ENCODE peak calls at places on chromosomes 5 and 9, in eight cellular contexts. One of them, this sample, is unnamed.

GRCh38 chr9:35938474-35939145 is 19.3 kb downstream of the OR2S2 start:
- DNase-seq in erythroblast: no peak
- DNase-seq in GM13976: no peak
- DNase-seq in GM23248: no peak
- DNase-seq in activated naive CD4-positive, alpha-beta T cell treated with anti-CD3 and anti-CD28 coated beads for 36 hours: no peak
- DNase-seq in stimulated activated naive CD8-positive, alpha-beta T cell treated with anti-CD3 and anti-CD28 coated beads, Interleukin-15, Interleukin-2, amounts not matched to agents 100 U/mL and 50 U/mL, for 24 hours: no peak
- DNase-seq in NCI-H2029: no peak
- DNase-seq in adipocyte: no peak
- DNase-seq in this sample: no peak

GRCh38 chr9:91035825-91036208 is 234.2 kb downstream of the SYK start:
- DNase-seq in erythroblast: no peak
- DNase-seq in GM13976: no peak
- DNase-seq in GM23248: no peak
- DNase-seq in activated naive CD4-positive, alpha-beta T cell treated with anti-CD3 and anti-CD28 coated beads for 36 hours: no peak
- DNase-seq in stimulated activated naive CD8-positive, alpha-beta T cell treated with anti-CD3 and anti-CD28 coated beads, Interleukin-15, Interleukin-2, amounts not matched to agents 100 U/mL and 50 U/mL, for 24 hours: no peak
- DNase-seq in NCI-H2029: no peak
- DNase-seq in adipocyte: no peak
- DNase-seq in this sample: no peak

GRCh38 chr5:167869125-167869524 is 422.3 kb upstream of the WWC1 start:
- DNase-seq in erythroblast: no peak
- DNase-seq in GM13976: no peak
- DNase-seq in GM23248: no peak
- DNase-seq in activated naive CD4-positive, alpha-beta T cell treated with anti-CD3 and anti-CD28 coated beads for 36 hours: no peak
- DNase-seq in stimulated activated naive CD8-positive, alpha-beta T cell treated with anti-CD3 and anti-CD28 coated beads, Interleukin-15, Interleukin-2, amounts not matched to agents 100 U/mL and 50 U/mL, for 24 hours: no peak
- DNase-seq in NCI-H2029: no peak
- DNase-seq in adipocyte: no peak
- DNase-seq in this sample: no peak

GRCh38 chr5:55758714-55759113 is 20.9 kb downstream of the DDX4 start:
- DNase-seq in erythroblast: no peak
- DNase-seq in GM13976: no peak
- DNase-seq in GM23248: no peak
- DNase-seq in activated naive CD4-positive, alpha-beta T cell treated with anti-CD3 and anti-CD28 coated beads for 36 hours: no peak
- DNase-seq in stimulated activated naive CD8-positive, alpha-beta T cell treated with anti-CD3 and anti-CD28 coated beads, Interleukin-15, Interleukin-2, amounts not matched to agents 100 U/mL and 50 U/mL, for 24 hours: no peak
- DNase-seq in NCI-H2029: no peak
- DNase-seq in adipocyte: no peak
- DNase-seq in this sample: no peak

GRCh38 chr5:139243425-139243965 is 45.3 kb upstream of the SIL1 start:
- DNase-seq in erythroblast: no peak
- DNase-seq in GM13976: no peak
- DNase-seq in GM23248: no peak
- DNase-seq in activated naive CD4-positive, alpha-beta T cell treated with anti-CD3 and anti-CD28 coated beads for 36 hours: no peak
- DNase-seq in stimulated activated naive CD8-positive, alpha-beta T cell treated with anti-CD3 and anti-CD28 coated beads, Interleukin-15, Interleukin-2, amounts not matched to agents 100 U/mL and 50 U/mL, for 24 hours: no peak
- DNase-seq in NCI-H2029: no peak
- DNase-seq in adipocyte: no peak
- DNase-seq in this sample: no peak

GRCh38 chr5:59793000-59793399 is 100.5 kb downstream of the PDE4D start:
- DNase-seq in erythroblast: no peak
- DNase-seq in GM13976: no peak
- DNase-seq in GM23248: peak
- DNase-seq in activated naive CD4-positive, alpha-beta T cell treated with anti-CD3 and anti-CD28 coated beads for 36 hours: no peak
- DNase-seq in stimulated activated naive CD8-positive, alpha-beta T cell treated with anti-CD3 and anti-CD28 coated beads, Interleukin-15, Interleukin-2, amounts not matched to agents 100 U/mL and 50 U/mL, for 24 hours: no peak
- DNase-seq in NCI-H2029: no peak
- DNase-seq in adipocyte: peak
- DNase-seq in this sample: no peak

GRCh38 chr9:22112870-22113846 is 104.1 kb upstream of the CDKN2B start:
- DNase-seq in erythroblast: no peak
- DNase-seq in GM13976: no peak
- DNase-seq in GM23248: no peak
- DNase-seq in activated naive CD4-positive, alpha-beta T cell treated with anti-CD3 and anti-CD28 coated beads for 36 hours: no peak
- DNase-seq in stimulated activated naive CD8-positive, alpha-beta T cell treated with anti-CD3 and anti-CD28 coated beads, Interleukin-15, Interleukin-2, amounts not matched to agents 100 U/mL and 50 U/mL, for 24 hours: no peak
- DNase-seq in NCI-H2029: no peak
- DNase-seq in adipocyte: no peak
- DNase-seq in this sample: no peak

GRCh38 chr9:117344892-117345660 is 69.8 kb downstream of the ASTN2 start:
- DNase-seq in erythroblast: no peak
- DNase-seq in GM13976: no peak
- DNase-seq in GM23248: no peak
- DNase-seq in activated naive CD4-positive, alpha-beta T cell treated with anti-CD3 and anti-CD28 coated beads for 36 hours: no peak
- DNase-seq in stimulated activated naive CD8-positive, alpha-beta T cell treated with anti-CD3 and anti-CD28 coated beads, Interleukin-15, Interleukin-2, amounts not matched to agents 100 U/mL and 50 U/mL, for 24 hours: no peak
- DNase-seq in NCI-H2029: no peak
- DNase-seq in adipocyte: no peak
- DNase-seq in this sample: peak

GRCh38 chr5:91146905-91147600 is 236.1 kb downstream of the ARRDC3 start:
- DNase-seq in erythroblast: no peak
- DNase-seq in GM13976: no peak
- DNase-seq in GM23248: no peak
- DNase-seq in activated naive CD4-positive, alpha-beta T cell treated with anti-CD3 and anti-CD28 coated beads for 36 hours: no peak
- DNase-seq in stimulated activated naive CD8-positive, alpha-beta T cell treated with anti-CD3 and anti-CD28 coated beads, Interleukin-15, Interleukin-2, amounts not matched to agents 100 U/mL and 50 U/mL, for 24 hours: no peak
- DNase-seq in NCI-H2029: no peak
- DNase-seq in adipocyte: peak
- DNase-seq in this sample: no peak

GRCh38 chr5:83731638-83732037 is 11.0 kb upstream of the HAPLN1 start:
- DNase-seq in erythroblast: no peak
- DNase-seq in GM13976: no peak
- DNase-seq in GM23248: no peak
- DNase-seq in activated naive CD4-positive, alpha-beta T cell treated with anti-CD3 and anti-CD28 coated beads for 36 hours: no peak
- DNase-seq in stimulated activated naive CD8-positive, alpha-beta T cell treated with anti-CD3 and anti-CD28 coated beads, Interleukin-15, Interleukin-2, amounts not matched to agents 100 U/mL and 50 U/mL, for 24 hours: no peak
- DNase-seq in NCI-H2029: no peak
- DNase-seq in adipocyte: no peak
- DNase-seq in this sample: no peak

GRCh38 chr9:136311433-136312375 is 7.8 kb upstream of the CCDC187 start:
- DNase-seq in erythroblast: no peak
- DNase-seq in GM13976: no peak
- DNase-seq in GM23248: no peak
- DNase-seq in activated naive CD4-positive, alpha-beta T cell treated with anti-CD3 and anti-CD28 coated beads for 36 hours: peak
- DNase-seq in stimulated activated naive CD8-positive, alpha-beta T cell treated with anti-CD3 and anti-CD28 coated beads, Interleukin-15, Interleukin-2, amounts not matched to agents 100 U/mL and 50 U/mL, for 24 hours: no peak
- DNase-seq in NCI-H2029: peak
- DNase-seq in adipocyte: no peak
- DNase-seq in this sample: no peak

GRCh38 chr5:112228672-112229071 is 190.4 kb downstream of the EPB41L4A start:
- DNase-seq in erythroblast: peak
- DNase-seq in GM13976: no peak
- DNase-seq in GM23248: peak
- DNase-seq in activated naive CD4-positive, alpha-beta T cell treated with anti-CD3 and anti-CD28 coated beads for 36 hours: no peak
- DNase-seq in stimulated activated naive CD8-positive, alpha-beta T cell treated with anti-CD3 and anti-CD28 coated beads, Interleukin-15, Interleukin-2, amounts not matched to agents 100 U/mL and 50 U/mL, for 24 hours: no peak
- DNase-seq in NCI-H2029: peak
- DNase-seq in adipocyte: peak
- DNase-seq in this sample: peak

GRCh38 chr5:143398451-143399237 is 4.8 kb downstream of the NR3C1 start:
- DNase-seq in erythroblast: no peak
- DNase-seq in GM13976: no peak
- DNase-seq in GM23248: peak
- DNase-seq in activated naive CD4-positive, alpha-beta T cell treated with anti-CD3 and anti-CD28 coated beads for 36 hours: no peak
- DNase-seq in stimulated activated naive CD8-positive, alpha-beta T cell treated with anti-CD3 and anti-CD28 coated beads, Interleukin-15, Interleukin-2, amounts not matched to agents 100 U/mL and 50 U/mL, for 24 hours: no peak
- DNase-seq in NCI-H2029: no peak
- DNase-seq in adipocyte: peak
- DNase-seq in this sample: no peak

GRCh38 chr9:92650839-92651621 is 18.9 kb downstream of the IPPK start:
- DNase-seq in erythroblast: no peak
- DNase-seq in GM13976: no peak
- DNase-seq in GM23248: peak
- DNase-seq in activated naive CD4-positive, alpha-beta T cell treated with anti-CD3 and anti-CD28 coated beads for 36 hours: no peak
- DNase-seq in stimulated activated naive CD8-positive, alpha-beta T cell treated with anti-CD3 and anti-CD28 coated beads, Interleukin-15, Interleukin-2, amounts not matched to agents 100 U/mL and 50 U/mL, for 24 hours: no peak
- DNase-seq in NCI-H2029: no peak
- DNase-seq in adipocyte: peak
- DNase-seq in this sample: no peak

GRCh38 chr9:21657966-21658667 is 144.3 kb upstream of the MTAP start:
- DNase-seq in erythroblast: no peak
- DNase-seq in GM13976: no peak
- DNase-seq in GM23248: peak
- DNase-seq in activated naive CD4-positive, alpha-beta T cell treated with anti-CD3 and anti-CD28 coated beads for 36 hours: no peak
- DNase-seq in stimulated activated naive CD8-positive, alpha-beta T cell treated with anti-CD3 and anti-CD28 coated beads, Interleukin-15, Interleukin-2, amounts not matched to agents 100 U/mL and 50 U/mL, for 24 hours: no peak
- DNase-seq in NCI-H2029: no peak
- DNase-seq in adipocyte: no peak
- DNase-seq in this sample: no peak

GRCh38 chr5:59799668-59800374 is 93.7 kb downstream of the PDE4D start:
- DNase-seq in erythroblast: peak
- DNase-seq in GM13976: peak
- DNase-seq in GM23248: peak
- DNase-seq in activated naive CD4-positive, alpha-beta T cell treated with anti-CD3 and anti-CD28 coated beads for 36 hours: peak
- DNase-seq in stimulated activated naive CD8-positive, alpha-beta T cell treated with anti-CD3 and anti-CD28 coated beads, Interleukin-15, Interleukin-2, amounts not matched to agents 100 U/mL and 50 U/mL, for 24 hours: no peak
- DNase-seq in NCI-H2029: peak
- DNase-seq in adipocyte: peak
- DNase-seq in this sample: peak

GRCh38 chr9:120358877-120359276 is 221.1 kb downstream of the CDK5RAP2 start:
- DNase-seq in erythroblast: no peak
- DNase-seq in GM13976: no peak
- DNase-seq in GM23248: no peak
- DNase-seq in activated naive CD4-positive, alpha-beta T cell treated with anti-CD3 and anti-CD28 coated beads for 36 hours: no peak
- DNase-seq in stimulated activated naive CD8-positive, alpha-beta T cell treated with anti-CD3 and anti-CD28 coated beads, Interleukin-15, Interleukin-2, amounts not matched to agents 100 U/mL and 50 U/mL, for 24 hours: no peak
- DNase-seq in NCI-H2029: no peak
- DNase-seq in adipocyte: no peak
- DNase-seq in this sample: no peak

GRCh38 chr9:68793605-68794343 is 88.7 kb downstream of the PIP5K1B start:
- DNase-seq in erythroblast: no peak
- DNase-seq in GM13976: peak
- DNase-seq in GM23248: no peak
- DNase-seq in activated naive CD4-positive, alpha-beta T cell treated with anti-CD3 and anti-CD28 coated beads for 36 hours: no peak
- DNase-seq in stimulated activated naive CD8-positive, alpha-beta T cell treated with anti-CD3 and anti-CD28 coated beads, Interleukin-15, Interleukin-2, amounts not matched to agents 100 U/mL and 50 U/mL, for 24 hours: no peak
- DNase-seq in NCI-H2029: no peak
- DNase-seq in adipocyte: no peak
- DNase-seq in this sample: no peak

GRCh38 chr5:38465045-38465444 is 91.4 kb downstream of the LIFR start:
- DNase-seq in erythroblast: no peak
- DNase-seq in GM13976: no peak
- DNase-seq in GM23248: peak
- DNase-seq in activated naive CD4-positive, alpha-beta T cell treated with anti-CD3 and anti-CD28 coated beads for 36 hours: no peak
- DNase-seq in stimulated activated naive CD8-positive, alpha-beta T cell treated with anti-CD3 and anti-CD28 coated beads, Interleukin-15, Interleukin-2, amounts not matched to agents 100 U/mL and 50 U/mL, for 24 hours: no peak
- DNase-seq in NCI-H2029: no peak
- DNase-seq in adipocyte: peak
- DNase-seq in this sample: no peak

GRCh38 chr9:135035781-135036760 is 51.4 kb upstream of the OLFM1 start:
- DNase-seq in erythroblast: no peak
- DNase-seq in GM13976: no peak
- DNase-seq in GM23248: no peak
- DNase-seq in activated naive CD4-positive, alpha-beta T cell treated with anti-CD3 and anti-CD28 coated beads for 36 hours: no peak
- DNase-seq in stimulated activated naive CD8-positive, alpha-beta T cell treated with anti-CD3 and anti-CD28 coated beads, Interleukin-15, Interleukin-2, amounts not matched to agents 100 U/mL and 50 U/mL, for 24 hours: no peak
- DNase-seq in NCI-H2029: no peak
- DNase-seq in adipocyte: no peak
- DNase-seq in this sample: no peak

GRCh38 chr5:172319708-172320441 is 36.3 kb upstream of the UBTD2 start:
- DNase-seq in erythroblast: no peak
- DNase-seq in GM13976: peak
- DNase-seq in GM23248: peak
- DNase-seq in activated naive CD4-positive, alpha-beta T cell treated with anti-CD3 and anti-CD28 coated beads for 36 hours: no peak
- DNase-seq in stimulated activated naive CD8-positive, alpha-beta T cell treated with anti-CD3 and anti-CD28 coated beads, Interleukin-15, Interleukin-2, amounts not matched to agents 100 U/mL and 50 U/mL, for 24 hours: no peak
- DNase-seq in NCI-H2029: no peak
- DNase-seq in adipocyte: no peak
- DNase-seq in this sample: no peak

GRCh38 chr5:150274811-150275210 is 14.8 kb downstream of the CAMK2A start:
- DNase-seq in erythroblast: no peak
- DNase-seq in GM13976: no peak
- DNase-seq in GM23248: no peak
- DNase-seq in activated naive CD4-positive, alpha-beta T cell treated with anti-CD3 and anti-CD28 coated beads for 36 hours: no peak
- DNase-seq in stimulated activated naive CD8-positive, alpha-beta T cell treated with anti-CD3 and anti-CD28 coated beads, Interleukin-15, Interleukin-2, amounts not matched to agents 100 U/mL and 50 U/mL, for 24 hours: no peak
- DNase-seq in NCI-H2029: no peak
- DNase-seq in adipocyte: no peak
- DNase-seq in this sample: no peak

GRCh38 chr5:65776707-65777141 is 54.7 kb downstream of the NLN start:
- DNase-seq in erythroblast: no peak
- DNase-seq in GM13976: no peak
- DNase-seq in GM23248: peak
- DNase-seq in activated naive CD4-positive, alpha-beta T cell treated with anti-CD3 and anti-CD28 coated beads for 36 hours: no peak
- DNase-seq in stimulated activated naive CD8-positive, alpha-beta T cell treated with anti-CD3 and anti-CD28 coated beads, Interleukin-15, Interleukin-2, amounts not matched to agents 100 U/mL and 50 U/mL, for 24 hours: no peak
- DNase-seq in NCI-H2029: no peak
- DNase-seq in adipocyte: peak
- DNase-seq in this sample: no peak

GRCh38 chr9:125549465-125550215 is 157.4 kb downstream of the MAPKAP1 start:
- DNase-seq in erythroblast: no peak
- DNase-seq in GM13976: no peak
- DNase-seq in GM23248: peak
- DNase-seq in activated naive CD4-positive, alpha-beta T cell treated with anti-CD3 and anti-CD28 coated beads for 36 hours: no peak
- DNase-seq in stimulated activated naive CD8-positive, alpha-beta T cell treated with anti-CD3 and anti-CD28 coated beads, Interleukin-15, Interleukin-2, amounts not matched to agents 100 U/mL and 50 U/mL, for 24 hours: no peak
- DNase-seq in NCI-H2029: peak
- DNase-seq in adipocyte: peak
- DNase-seq in this sample: peak

GRCh38 chr9:69078581-69078980 is 43.0 kb downstream of the FXN start:
- DNase-seq in erythroblast: no peak
- DNase-seq in GM13976: no peak
- DNase-seq in GM23248: no peak
- DNase-seq in activated naive CD4-positive, alpha-beta T cell treated with anti-CD3 and anti-CD28 coated beads for 36 hours: no peak
- DNase-seq in stimulated activated naive CD8-positive, alpha-beta T cell treated with anti-CD3 and anti-CD28 coated beads, Interleukin-15, Interleukin-2, amounts not matched to agents 100 U/mL and 50 U/mL, for 24 hours: no peak
- DNase-seq in NCI-H2029: no peak
- DNase-seq in adipocyte: peak
- DNase-seq in this sample: no peak

GRCh38 chr9:36148652-36149051 is 12.1 kb downstream of the GLIPR2 start:
- DNase-seq in erythroblast: peak
- DNase-seq in GM13976: peak
- DNase-seq in GM23248: peak
- DNase-seq in activated naive CD4-positive, alpha-beta T cell treated with anti-CD3 and anti-CD28 coated beads for 36 hours: peak
- DNase-seq in stimulated activated naive CD8-positive, alpha-beta T cell treated with anti-CD3 and anti-CD28 coated beads, Interleukin-15, Interleukin-2, amounts not matched to agents 100 U/mL and 50 U/mL, for 24 hours: peak
- DNase-seq in NCI-H2029: peak
- DNase-seq in adipocyte: peak
- DNase-seq in this sample: no peak

GRCh38 chr9:89808801-89809200 is 204.0 kb downstream of the GADD45G start:
- DNase-seq in erythroblast: no peak
- DNase-seq in GM13976: no peak
- DNase-seq in GM23248: no peak
- DNase-seq in activated naive CD4-positive, alpha-beta T cell treated with anti-CD3 and anti-CD28 coated beads for 36 hours: no peak
- DNase-seq in stimulated activated naive CD8-positive, alpha-beta T cell treated with anti-CD3 and anti-CD28 coated beads, Interleukin-15, Interleukin-2, amounts not matched to agents 100 U/mL and 50 U/mL, for 24 hours: no peak
- DNase-seq in NCI-H2029: no peak
- DNase-seq in adipocyte: no peak
- DNase-seq in this sample: no peak